ENCODE peak calls at places on chromosomes 5 and 9, in seven cellular contexts. One of them, this sample, is unnamed.

GRCh38 chr5:58085800-58086199 is 374.1 kb downstream of the PLK2 start:
- DNase-seq in right atrium auricular region: no peak
- DNase-seq in A549: peak; percentile 28
- DNase-seq in uterus: no peak
- DNase-seq in lower lobe of right lung: no peak
- DNase-seq in upper lobe of right lung: no peak
- DNase-seq in MM.1S: no peak
- DNase-seq in this sample: peak; percentile 20

GRCh38 chr9:85053206-85053605 is 383.7 kb downstream of the NTRK2 start:
- DNase-seq in upper lobe of right lung: no peak
- DNase-seq in MM.1S: no peak
- DNase-seq in lower lobe of right lung: no peak
- DNase-seq in right atrium auricular region: no peak
- DNase-seq in uterus: no peak
- DNase-seq in A549: no peak
- DNase-seq in this sample: no peak

GRCh38 chr9:1939926-1940368 is 75.2 kb upstream of the SMARCA2 start:
- DNase-seq in lower lobe of right lung: peak; percentile 30
- DNase-seq in right atrium auricular region: no peak
- DNase-seq in upper lobe of right lung: no peak
- DNase-seq in uterus: no peak
- DNase-seq in A549: peak; percentile 17
- DNase-seq in MM.1S: peak; percentile 78
- DNase-seq in this sample: no peak

GRCh38 chr9:91720746-91721705 is 229.0 kb downstream of the ROR2 start:
- DNase-seq in MM.1S: peak; percentile 34
- DNase-seq in right atrium auricular region: no peak
- DNase-seq in uterus: peak; percentile 85
- DNase-seq in upper lobe of right lung: no peak
- DNase-seq in lower lobe of right lung: no peak
- DNase-seq in A549: no peak
- DNase-seq in this sample: no peak

GRCh38 chr9:121819511-121820231 is 168.2 kb downstream of the DAB2IP start:
- DNase-seq in upper lobe of right lung: no peak
- DNase-seq in right atrium auricular region: no peak
- DNase-seq in lower lobe of right lung: no peak
- DNase-seq in A549: no peak
- DNase-seq in MM.1S: no peak
- DNase-seq in uterus: no peak
- DNase-seq in this sample: no peak

GRCh38 chr9:110650261-110650660 is 18.3 kb upstream of the MUSK start:
- DNase-seq in upper lobe of right lung: no peak
- DNase-seq in uterus: no peak
- DNase-seq in right atrium auricular region: no peak
- DNase-seq in MM.1S: no peak
- DNase-seq in lower lobe of right lung: no peak
- DNase-seq in A549: no peak
- DNase-seq in this sample: no peak

GRCh38 chr5:152688561-152689274 is 283.6 kb upstream of the NMUR2 start:
- DNase-seq in A549: peak; percentile 1
- DNase-seq in right atrium auricular region: no peak
- DNase-seq in lower lobe of right lung: no peak
- DNase-seq in upper lobe of right lung: no peak
- DNase-seq in uterus: peak; percentile 18
- DNase-seq in MM.1S: no peak
- DNase-seq in this sample: peak; percentile 35

GRCh38 chr5:154520861-154521453 is 42.9 kb upstream of the HAND1 start:
- DNase-seq in MM.1S: no peak
- DNase-seq in upper lobe of right lung: peak; percentile 73
- DNase-seq in lower lobe of right lung: peak; percentile 54
- DNase-seq in uterus: no peak
- DNase-seq in right atrium auricular region: no peak
- DNase-seq in A549: peak; percentile 79
- DNase-seq in this sample: no peak

GRCh38 chr9:75814667-75815066 is 75.8 kb upstream of the PCSK5 start:
- DNase-seq in upper lobe of right lung: no peak
- DNase-seq in MM.1S: no peak
- DNase-seq in uterus: no peak
- DNase-seq in right atrium auricular region: no peak
- DNase-seq in A549: no peak
- DNase-seq in lower lobe of right lung: no peak
- DNase-seq in this sample: no peak

GRCh38 chr5:138490648-138491283 is 25.5 kb downstream of the EGR1 start:
- DNase-seq in A549: no peak
- DNase-seq in lower lobe of right lung: no peak
- DNase-seq in uterus: no peak
- DNase-seq in MM.1S: no peak
- DNase-seq in right atrium auricular region: no peak
- DNase-seq in upper lobe of right lung: no peak
- DNase-seq in this sample: no peak

GRCh38 chr5:106399381-106399780 is 1271.4 kb downstream of the EFNA5 start:
- DNase-seq in MM.1S: no peak
- DNase-seq in upper lobe of right lung: no peak
- DNase-seq in uterus: no peak
- DNase-seq in right atrium auricular region: no peak
- DNase-seq in lower lobe of right lung: no peak
- DNase-seq in A549: no peak
- DNase-seq in this sample: no peak

GRCh38 chr9:137217276-137218211 is 4.5 kb downstream of the RNF208 start:
- DNase-seq in uterus: no peak
- DNase-seq in A549: no peak
- DNase-seq in MM.1S: no peak
- DNase-seq in upper lobe of right lung: peak; percentile 89
- DNase-seq in right atrium auricular region: no peak
- DNase-seq in lower lobe of right lung: peak; percentile 85
- DNase-seq in this sample: peak; percentile 74

GRCh38 chr5:179044765-179045164 is 15.4 kb upstream of the ZNF354C start:
- DNase-seq in lower lobe of right lung: no peak
- DNase-seq in MM.1S: no peak
- DNase-seq in upper lobe of right lung: no peak
- DNase-seq in A549: no peak
- DNase-seq in uterus: no peak
- DNase-seq in right atrium auricular region: no peak
- DNase-seq in this sample: no peak

GRCh38 chr9:109098221-109098959 is 21.4 kb downstream of the TMEM245 start:
- DNase-seq in A549: no peak
- DNase-seq in MM.1S: no peak
- DNase-seq in upper lobe of right lung: no peak
- DNase-seq in lower lobe of right lung: no peak
- DNase-seq in right atrium auricular region: no peak
- DNase-seq in uterus: peak; percentile 35
- DNase-seq in this sample: no peak

GRCh38 chr9:26975728-26976707 is 19.8 kb downstream of the IFT74 start:
- DNase-seq in MM.1S: no peak
- DNase-seq in upper lobe of right lung: no peak
- DNase-seq in lower lobe of right lung: no peak
- DNase-seq in A549: peak; percentile 40
- DNase-seq in uterus: no peak
- DNase-seq in right atrium auricular region: no peak
- DNase-seq in this sample: no peak

GRCh38 chr5:134245101-134245604 is 19.3 kb upstream of the PPP2CA start:
- DNase-seq in MM.1S: no peak
- DNase-seq in A549: no peak
- DNase-seq in lower lobe of right lung: no peak
- DNase-seq in upper lobe of right lung: no peak
- DNase-seq in right atrium auricular region: no peak
- DNase-seq in uterus: peak; percentile 67
- DNase-seq in this sample: no peak

GRCh38 chr9:36905101-36906066 is 128.7 kb downstream of the PAX5 start:
- DNase-seq in right atrium auricular region: no peak
- DNase-seq in MM.1S: no peak
- DNase-seq in A549: no peak
- DNase-seq in uterus: no peak
- DNase-seq in lower lobe of right lung: no peak
- DNase-seq in upper lobe of right lung: no peak
- DNase-seq in this sample: peak; percentile 39

GRCh38 chr9:114285166-114285867 is 37.6 kb upstream of the ORM1 start:
- DNase-seq in A549: no peak
- DNase-seq in right atrium auricular region: no peak
- DNase-seq in upper lobe of right lung: peak; percentile 64
- DNase-seq in lower lobe of right lung: peak; percentile 40
- DNase-seq in uterus: peak; percentile 77
- DNase-seq in MM.1S: no peak
- DNase-seq in this sample: peak; percentile 75

GRCh38 chr9:38362912-38363588 is 29.5 kb upstream of the ALDH1B1 start:
- DNase-seq in MM.1S: peak; percentile 57
- DNase-seq in right atrium auricular region: no peak
- DNase-seq in upper lobe of right lung: no peak
- DNase-seq in uterus: peak; percentile 48
- DNase-seq in lower lobe of right lung: no peak
- DNase-seq in A549: peak; percentile 60
- DNase-seq in this sample: peak; percentile 20

GRCh38 chr9:128912270-128912853 is 8.4 kb upstream of the PHYHD1 start:
- DNase-seq in upper lobe of right lung: peak; percentile 76
- DNase-seq in MM.1S: no peak
- DNase-seq in A549: peak; percentile 97
- DNase-seq in uterus: no peak
- DNase-seq in lower lobe of right lung: peak; percentile 69
- DNase-seq in right atrium auricular region: no peak
- DNase-seq in this sample: peak; percentile 73

DNA sequence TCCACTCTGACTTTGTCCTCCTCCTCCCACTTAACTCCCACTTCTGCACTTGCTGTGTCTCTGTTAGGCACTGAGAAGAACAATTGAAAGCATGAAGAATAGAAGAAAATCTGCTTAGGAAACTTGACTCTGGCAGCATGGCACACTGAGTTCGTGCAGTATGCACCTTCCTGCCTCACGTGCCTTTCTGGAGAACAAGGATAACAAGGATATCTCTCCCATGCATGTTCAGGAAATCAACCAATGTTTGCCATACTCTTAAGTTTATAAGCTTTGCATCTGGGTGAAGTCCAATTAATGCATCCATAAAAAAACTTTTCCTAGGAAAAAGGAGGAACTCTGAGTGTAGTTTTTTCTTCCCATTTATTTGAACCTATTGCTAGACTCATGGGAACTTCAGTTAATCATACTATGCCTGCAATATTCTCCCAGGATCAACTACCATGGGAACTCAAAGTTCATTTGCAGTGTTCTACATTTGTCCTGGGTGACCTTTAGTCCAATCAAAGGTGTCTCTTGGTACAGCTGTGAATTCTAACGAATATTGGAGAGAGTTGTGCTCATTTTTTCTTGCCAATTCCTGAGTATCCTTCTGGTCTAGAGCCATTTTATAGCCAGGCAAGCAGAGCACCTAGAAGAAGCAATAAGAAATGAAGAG is 227.0 kb downstream of the ENC1 start:
- DNase-seq in A549: no peak
- DNase-seq in upper lobe of right lung: no peak
- DNase-seq in lower lobe of right lung: no peak
- DNase-seq in uterus: no peak
- DNase-seq in MM.1S: no peak
- DNase-seq in right atrium auricular region: no peak
- DNase-seq in this sample: no peak
- H3K27ac ChIP-seq in A549: no peak overlapping the region
- H3K27ac ChIP-seq in upper lobe of right lung: no peak overlapping the region
- H3K27ac ChIP-seq in lower lobe of right lung: no peak overlapping the region
- H3K27ac ChIP-seq in uterus: no peak overlapping the region
- H3K27ac ChIP-seq in MM.1S: no peak overlapping the region
- H3K27ac ChIP-seq in right atrium auricular region: no peak overlapping the region
- H3K27ac ChIP-seq in this sample: no peak overlapping the region

DNA sequence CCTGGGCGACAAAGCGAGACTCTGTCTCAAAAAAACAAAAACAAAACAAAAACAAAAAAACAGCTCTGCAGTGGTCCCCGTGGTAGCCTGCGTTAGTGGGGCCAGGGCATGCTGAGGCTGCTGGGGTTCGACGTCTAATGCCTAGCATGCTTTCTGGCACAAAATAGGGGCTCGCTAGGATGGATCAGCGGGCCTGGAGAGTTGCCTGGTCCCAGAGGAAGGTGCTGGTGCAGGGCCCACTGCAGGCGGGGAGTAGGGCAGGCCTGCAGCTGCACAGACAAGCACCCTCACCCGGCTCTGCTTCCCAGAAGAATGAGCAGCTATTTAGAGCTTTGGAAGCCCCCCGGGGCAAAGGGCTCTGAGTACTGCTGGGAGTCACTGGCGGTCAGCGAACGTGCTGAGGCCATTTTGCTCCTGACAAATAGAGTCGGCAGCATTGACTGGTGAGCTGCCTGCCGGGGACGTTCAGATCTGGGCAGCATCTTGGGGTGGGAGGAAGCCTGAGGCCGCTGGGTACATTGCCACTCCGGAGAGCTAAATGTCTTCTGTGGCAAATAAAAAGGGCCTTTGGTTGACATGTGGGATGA is 126.7 kb downstream of the OLFM1 start:
- DNase-seq in right atrium auricular region: no peak
- DNase-seq in upper lobe of right lung: peak; percentile 41
- DNase-seq in MM.1S: no peak
- DNase-seq in A549: no peak
- DNase-seq in lower lobe of right lung: peak; percentile 28
- DNase-seq in uterus: no peak
- DNase-seq in this sample: peak; percentile 35
- H3K4me1 ChIP-seq in right atrium auricular region: no peaks in the 10 kb centered on the region
- H3K4me1 ChIP-seq in upper lobe of right lung: peaks cover 7% of the 10 kb centered on the region
- H3K4me1 ChIP-seq in MM.1S: no peaks in the 10 kb centered on the region
- H3K4me1 ChIP-seq in A549: no peaks in the 10 kb centered on the region
- H3K4me1 ChIP-seq in lower lobe of right lung: peaks cover 19% of the 10 kb centered on the region
- H3K4me1 ChIP-seq in uterus: no peaks in the 10 kb centered on the region
- H3K4me1 ChIP-seq in this sample: no peaks in the 10 kb centered on the region

DNA sequence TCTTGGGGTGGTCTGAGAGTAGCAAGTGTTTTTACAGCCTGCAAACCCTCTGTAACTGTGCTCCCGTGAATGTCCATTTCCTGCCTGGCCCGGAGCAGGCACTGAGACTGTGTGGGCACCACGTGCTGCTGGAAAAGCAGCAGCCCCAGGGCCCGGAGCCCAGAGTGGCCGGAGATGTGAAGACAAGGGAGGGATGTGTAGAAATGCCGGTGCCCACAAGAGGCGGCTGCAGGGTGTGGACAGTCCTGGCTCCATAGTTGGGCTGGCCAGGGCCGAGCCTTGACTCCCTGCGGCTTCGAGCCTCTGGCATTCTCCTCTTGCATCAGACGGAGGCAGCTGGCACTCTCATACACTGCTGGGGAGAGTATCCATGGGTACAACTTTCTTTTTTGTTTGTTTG is 13.2 kb upstream of the GFPT2 start:
- DNase-seq in lower lobe of right lung: no peak
- DNase-seq in uterus: no peak
- DNase-seq in upper lobe of right lung: no peak
- DNase-seq in right atrium auricular region: no peak
- DNase-seq in A549: no peak
- DNase-seq in MM.1S: no peak
- DNase-seq in this sample: no peak
- TF ChIP-seq CTCF in lower lobe of right lung: no peak
- TF ChIP-seq CTCF in uterus: no peak
- TF ChIP-seq CTCF in upper lobe of right lung: no peak
- TF ChIP-seq CTCF in right atrium auricular region: no peak
- TF ChIP-seq CTCF in A549: no peak
- TF ChIP-seq CTCF in MM.1S: no peak
- TF ChIP-seq CTCF in this sample: no peak

DNA sequence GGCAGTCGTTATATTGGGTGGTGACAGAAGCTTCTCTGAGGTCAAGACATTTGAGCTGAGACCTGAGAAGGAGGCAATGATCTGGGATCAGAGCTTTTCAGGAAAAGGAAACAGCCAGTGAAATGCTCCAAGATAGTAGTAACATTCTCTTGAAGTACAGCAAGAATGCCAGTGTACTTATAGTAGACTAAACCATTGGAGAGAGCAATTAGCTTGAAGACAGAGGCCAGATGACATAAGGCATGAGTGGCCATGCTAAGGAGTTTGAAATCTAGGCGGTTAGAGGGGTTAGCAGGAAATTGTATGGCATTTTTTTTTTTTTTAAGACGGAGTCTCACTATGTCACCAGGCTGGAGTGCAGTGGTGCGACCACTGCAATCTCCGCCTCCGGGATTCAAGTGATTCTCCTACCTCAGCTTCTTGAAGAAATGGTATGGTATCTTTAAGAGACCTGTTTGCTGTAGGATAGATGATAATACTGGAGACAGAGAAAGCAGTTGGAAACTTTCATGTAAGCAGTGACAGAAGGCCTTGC is 482.3 kb upstream of the PAPPA start:
- DNase-seq in lower lobe of right lung: no peak
- DNase-seq in MM.1S: no peak
- DNase-seq in upper lobe of right lung: no peak
- DNase-seq in uterus: no peak
- DNase-seq in A549: no peak
- DNase-seq in right atrium auricular region: no peak
- DNase-seq in this sample: no peak
- H3K27ac ChIP-seq in lower lobe of right lung: no peak overlapping the region
- H3K27ac ChIP-seq in MM.1S: no peak overlapping the region
- H3K27ac ChIP-seq in upper lobe of right lung: no peak overlapping the region
- H3K27ac ChIP-seq in uterus: no peak overlapping the region
- H3K27ac ChIP-seq in A549: peak overlapping the region; percentile 91
- H3K27ac ChIP-seq in right atrium auricular region: no peak overlapping the region
- H3K27ac ChIP-seq in this sample: no peak overlapping the region

This sample was measured in left lung.